ENCODE peak calls at places on chromosomes 5 and 9, in seven cellular contexts. I, D, X, G, O, F and S are unnamed samples.

GRCh38 chr9:113516840-113517577 is 53.5 kb downstream of the RGS3 start:
- DNase-seq in I (no peak), D (no peak), X (no peak), G (no peak), O (peak), F (no peak), S (no peak)

GRCh38 chr5:129135633-129136032 is 41.1 kb downstream of the ISOC1 start:
- DNase-seq in I (no peak), D (no peak), X (no peak), G (no peak), O (no peak), F (no peak), S (peak)

GRCh38 chr9:88161144-88161543 is 22.9 kb upstream of the SPATA31C2 start:
- DNase-seq in I (no peak), D (no peak), X (no peak), G (no peak), O (no peak), F (no peak), S (no peak)

GRCh38 chr5:151757233-151758140 is 944 bp downstream of the ATOX1 start:
- DNase-seq in I (peak), D (no peak), X (peak), G (peak), O (peak), F (no peak), S (no peak)

GRCh38 chr5:32261198-32261597 is 51.5 kb downstream of the MTMR12 start:
- DNase-seq in I (no peak), D (no peak), X (no peak), G (no peak), O (peak), F (no peak), S (no peak)

GRCh38 chr9:94862242-94862610 is 135.7 kb downstream of the AOPEP start:
- DNase-seq in I (no peak), D (no peak), X (no peak), G (no peak), O (no peak), F (no peak), S (no peak)

GRCh38 chr5:160260881-160261815 is 31.8 kb downstream of the FABP6 start:
- DNase-seq in I (no peak), D (no peak), X (no peak), G (no peak), O (peak), F (no peak), S (no peak)

GRCh38 chr5:93715327-93715726 is 26.1 kb downstream of the POU5F2 start:
- DNase-seq in I (no peak), D (no peak), X (no peak), G (no peak), O (no peak), F (peak), S (no peak)

GRCh38 chr5:1185652-1186350 is 15.6 kb upstream of the SLC6A19 start:
- DNase-seq in I (no peak), D (no peak), X (no peak), G (no peak), O (no peak), F (no peak), S (no peak)

GRCh38 chr5:156259618-156260017 is 67.3 kb upstream of the SGCD start:
- DNase-seq in I (no peak), D (no peak), X (no peak), G (no peak), O (no peak), F (no peak), S (no peak)

GRCh38 chr5:160158087-160158486 is 38.8 kb upstream of the PWWP2A start:
- DNase-seq in I (no peak), D (no peak), X (no peak), G (no peak), O (no peak), F (no peak), S (no peak)

GRCh38 chr5:76838481-76839261 is 11.1 kb upstream of the S100Z start:
- DNase-seq in I (peak), D (no peak), X (no peak), G (peak), O (peak), F (no peak), S (no peak)

GRCh38 chr9:27037499-27037898 is 32.0 kb upstream of the LRRC19 start:
- DNase-seq in I (no peak), D (no peak), X (no peak), G (no peak), O (no peak), F (no peak), S (no peak)

GRCh38 chr9:755454-756381 is 85.8 kb upstream of the DMRT1 start:
- DNase-seq in I (peak), D (peak), X (no peak), G (peak), O (peak), F (no peak), S (no peak)

GRCh38 chr5:108747111-108748009 is at the start of gene FER:
- DNase-seq in I (peak), D (no peak), X (peak), G (peak), O (peak), F (no peak), S (peak)

GRCh38 chr9:32251539-32251938 is 132.9 kb upstream of the ACO1 start:
- DNase-seq in I (no peak), D (no peak), X (peak), G (no peak), O (peak), F (peak), S (peak)